ENCODE peak calls at places on chromosomes 13 and 19, in four cellular contexts. W is aorta, C is heart right ventricle, F is HAP-1. X is an unnamed sample. For H3K4me1, the result is how much of the 10 kb centered on the place peaks cover.

GRCh38 chr19:49489601-49490167 is 2.3 kb downstream of the RPL13A start:
- DNase-seq in F (peak), C (no peak), W (no peak), X (no peak)

GRCh38 chr13:80245162-80245733 is 95.7 kb downstream of the SPRY2 start:
- DNase-seq in W (no peak), C (no peak), F (no peak), X (no peak)

GRCh38 chr13:45040626-45041025 is 51.3 kb downstream of the GPALPP1 start:
- DNase-seq in C (no peak), W (no peak), F (no peak), X (no peak)

GRCh38 chr19:35249146-35249847 is 495 bp downstream of the LSR start:
- DNase-seq in W (no peak), C (no peak), F (peak), X (no peak)

GRCh38 chr19:46218160-46218559 is 11.4 kb upstream of the IGFL1 start:
- DNase-seq in W (no peak), F (peak), C (no peak), X (peak)

GRCh38 chr13:24459234-24459633 is 53.3 kb downstream of the PARP4 start:
- DNase-seq in F (no peak), W (no peak), C (no peak), X (no peak)

GRCh38 chr19:2661615-2662014 is 40.9 kb downstream of the GNG7 start:
- DNase-seq in F (peak), W (no peak), C (no peak), X (no peak)

GRCh38 chr13:76293346-76293745 is 592.9 kb downstream of the KCTD12 start:
- DNase-seq in F (no peak), W (no peak), C (no peak), X (no peak)

GRCh38 chr19:56874530-56874929 is 34.0 kb upstream of the PEG3 start:
- DNase-seq in W (no peak), C (no peak), F (no peak), X (no peak)

GRCh38 chr19:5865772-5866171 is 4.6 kb downstream of the FUT5 start:
- DNase-seq in C (no peak), W (no peak), F (no peak), X (no peak)

GRCh38 chr13:108349269-108349668 is 79.8 kb downstream of the TNFSF13B start:
- DNase-seq in W (no peak), F (no peak), C (no peak), X (no peak)

GRCh38 chr19:3982701-3983541 is 2.3 kb downstream of the EEF2 start:
- DNase-seq in F (peak), C (peak), W (peak), X (no peak)

GRCh38 chr13:73061478-73062275 is 2.9 kb downstream of the KLF5 start:
- DNase-seq in C (no peak), F (peak), W (no peak), X (no peak)

GRCh38 chr19:952680-953500 is 27.1 kb downstream of the ARID3A start:
- DNase-seq in W (no peak), C (no peak), F (no peak), X (no peak)

GRCh38 chr13:68551701-68552522 is 1321.8 kb upstream of the PCDH9 start:
- DNase-seq in C (no peak), F (no peak), W (no peak), X (no peak)

GRCh38 chr19:30227071-30227621 is 145.0 kb upstream of the ZNF536 start:
- DNase-seq in F (peak), C (no peak), W (no peak), X (no peak)

GRCh38 chr19:19475845-19476828 is 39.2 kb downstream of the TSSK6 start:
- DNase-seq in C (no peak), F (peak), W (no peak), X (peak)

GRCh38 chr13:26971990-26972888 is 199.4 kb downstream of the USP12 start:
- DNase-seq in W (no peak), F (peak), C (no peak), X (peak)

GRCh38 chr19:48627211-48627864 is 8.0 kb downstream of the SPHK2 start:
- DNase-seq in C (no peak), F (no peak), W (no peak), X (no peak)

GRCh38 chr19:19040417-19040816 is 7.0 kb downstream of the ARMC6 start:
- DNase-seq in W (peak), C (peak), F (no peak), X (peak)

GRCh38 chr13:40963927-40964326 is 55.2 kb downstream of the ELF1 start:
- DNase-seq in C (no peak), F (no peak), W (no peak), X (peak)

GRCh38 chr19:39078436-39079200 is 5.5 kb upstream of the ACP7 start:
- DNase-seq in C (no peak), F (no peak), W (no peak), X (no peak)

GRCh38 chr19:37413243-37414084 is 42.6 kb downstream of the ZNF527 start:
- DNase-seq in F (no peak), C (no peak), W (no peak), X (peak)

GRCh38 chr19:33157906-33158305 is 26.0 kb downstream of the WDR88 start:
- DNase-seq in F (no peak), C (no peak), W (no peak), X (no peak)

GRCh38 chr13:32228330-32229041 is 86.7 kb downstream of the ZAR1L start:
- DNase-seq in C (no peak), W (no peak), F (no peak), X (peak)

GRCh38 chr19:4186087-4186993 is 3.9 kb downstream of the ANKRD24 start:
- DNase-seq in C (peak), F (peak), W (peak), X (peak)

GRCh38 chr13:49810825-49811526 is 18.5 kb upstream of the KPNA3 start:
- DNase-seq in F (no peak), W (no peak), C (no peak), X (peak)

GRCh38 chr13:77519808-77520207 is 15.7 kb upstream of the SCEL start:
- DNase-seq in C (no peak), F (no peak), W (no peak), X (no peak)

GRCh38 chr19:35755550-35756371 is 1.1 kb downstream of the HSPB6 start:
- DNase-seq in C (peak), W (peak), F (no peak), X (no peak)

GRCh38 chr19:55075366-55075998 is at the start of gene EPS8L1:
- DNase-seq in C (no peak), W (no peak), F (no peak), X (no peak)

GRCh38 chr13:31081316-31081715 is 80.4 kb downstream of the HSPH1 start:
- DNase-seq in W (no peak), F (no peak), C (no peak), X (no peak)

GRCh38 chr19:53813996-53814395 is 10.1 kb downstream of the NLRP12 start:
- DNase-seq in F (no peak), W (no peak), C (no peak), X (no peak)

GRCh38 chr13:51729853-51730553 is 74.0 kb downstream of the DHRS12 start:
- DNase-seq in C (no peak), W (peak), F (peak), X (peak)

GRCh38 chr19:49391581-49392399 is 3.7 kb downstream of the KASH5 start:
- DNase-seq in C (peak), W (peak), F (peak), X (peak)

GRCh38 chr19:36574762-36575161 is 1.7 kb upstream of the ZNF529 start:
- DNase-seq in W (no peak), C (no peak), F (no peak), X (no peak)

GRCh38 chr19:7226749-7227148 is 67.5 kb downstream of the INSR start:
- DNase-seq in W (no peak), F (no peak), C (no peak), X (no peak)

GRCh38 chr19:7224205-7224833 is 69.9 kb downstream of the INSR start:
- DNase-seq in C (peak), W (no peak), F (no peak), X (peak)

GRCh38 chr19:7225741-7226140 is 68.5 kb downstream of the INSR start:
- DNase-seq in F (no peak), C (no peak), W (no peak), X (no peak)

GRCh38 chr19:7223429-7223828 is 70.8 kb downstream of the INSR start:
- DNase-seq in C (no peak), F (no peak), W (no peak), X (no peak)

GRCh38 chr19:7224995-7225394 is 69.2 kb downstream of the INSR start:
- DNase-seq in F (no peak), C (no peak), W (no peak), X (no peak)
- H3K4me1 ChIP-seq in F (under half), C (under half), W (under half), X (under half)

GRCh38 chr19:11453468-11454341 is 18.3 kb downstream of the PRKCSH start:
- DNase-seq in W (no peak), F (peak), C (no peak), X (no peak)
- H3K4me3 ChIP-seq in W (no peak), F (no peak), C (no peak), X (no peak)

GRCh38 chr19:16619456-16619855 is 8.5 kb downstream of the MED26 start:
- DNase-seq in C (peak), F (no peak), W (no peak), X (no peak)
- H3K4me1 ChIP-seq in C (under half), F (under half), W (under half), X (under half)

GRCh38 chr19:47239152-47239551 is 8.2 kb upstream of the BBC3 start:
- DNase-seq in C (no peak), F (no peak), W (no peak), X (no peak)
- H3K4me3 ChIP-seq in C (peak), F (no peak), W (no peak), X (peak)